ENCODE peak calls at places on chromosomes 6 and 20, in four cellular contexts. Y is left lung, K is lower lobe of right lung, T is breast epithelium. S is an unnamed sample. For H3K27me3 and H3K4me1, the result is how much of the 10 kb centered on the place peaks cover.

GRCh38 chr6:161363286-161363685 is 89.4 kb upstream of the AGPAT4 start:
- DNase-seq in T (no peak), K (no peak), Y (no peak), S (no peak)

GRCh38 chr6:16394651-16395050 is 156.3 kb downstream of the GMPR start:
- DNase-seq in Y (no peak), T (no peak), K (no peak), S (no peak)

GRCh38 chr6:128208078-128208477 is 307.2 kb upstream of the THEMIS start:
- DNase-seq in K (no peak), Y (no peak), T (no peak), S (no peak)

GRCh38 chr6:55713411-55713810 is 134.4 kb upstream of the HMGCLL1 start:
- DNase-seq in T (no peak), Y (no peak), K (no peak), S (no peak)

GRCh38 chr6:135146160-135146920 is 34.8 kb upstream of the MYB start:
- DNase-seq in K (no peak), Y (no peak), T (no peak), S (no peak)

GRCh38 chr6:69706724-69707123 is 90.1 kb downstream of the LMBRD1 start:
- DNase-seq in Y (no peak), K (no peak), T (no peak), S (no peak)

GRCh38 chr6:76885861-76886301 is 577.4 kb downstream of the HTR1B start:
- DNase-seq in Y (no peak), T (no peak), K (no peak), S (no peak)

GRCh38 chr6:150514806-150515362 is 84.8 kb upstream of the PLEKHG1 start:
- DNase-seq in Y (no peak), T (no peak), K (no peak), S (no peak)

GRCh38 chr6:114735118-114735730 is 392.4 kb upstream of the HS3ST5 start:
- DNase-seq in K (no peak), T (no peak), Y (no peak), S (no peak)

GRCh38 chr6:8783191-8783590 is 347.8 kb upstream of the SLC35B3 start:
- DNase-seq in T (no peak), Y (no peak), K (no peak), S (no peak)

GRCh38 chr6:129307845-129308244 is 402.1 kb downstream of the ARHGAP18 start:
- DNase-seq in T (no peak), K (no peak), Y (no peak), S (no peak)

GRCh38 chr6:72140795-72141194 is 254.4 kb downstream of the RIMS1 start:
- DNase-seq in K (no peak), T (no peak), Y (no peak), S (no peak)

GRCh38 chr6:21970560-21970959 is 326.3 kb downstream of the PRL start:
- DNase-seq in T (no peak), K (no peak), Y (no peak), S (no peak)

GRCh38 chr20:32188376-32189122 is 19.0 kb downstream of the PLAGL2 start:
- DNase-seq in T (no peak), K (no peak), Y (no peak), S (no peak)

GRCh38 chr6:161443868-161444267 is 170.0 kb upstream of the AGPAT4 start:
- DNase-seq in K (no peak), T (no peak), Y (no peak), S (peak)

GRCh38 chr6:56314683-56315523 is 67.5 kb upstream of the COL21A1 start:
- DNase-seq in K (no peak), T (no peak), Y (no peak), S (peak)

GRCh38 chr6:55174211-55175013 is at the start of gene HCRTR2:
- DNase-seq in T (no peak), Y (no peak), K (no peak), S (no peak)

GRCh38 chr6:138347840-138348239 is 29.9 kb upstream of the SMIM28 start:
- DNase-seq in T (no peak), Y (no peak), K (no peak), S (no peak)

GRCh38 chr6:700490-700889 is 7.6 kb upstream of the EXOC2 start:
- DNase-seq in Y (no peak), K (no peak), T (no peak), S (no peak)

GRCh38 chr20:56875052-56875663 is 246.1 kb downstream of the TFAP2C start:
- DNase-seq in K (no peak), Y (no peak), T (no peak), S (peak)

GRCh38 chr20:57473246-57474042 is 51.5 kb downstream of the CTCFL start:
- DNase-seq in T (no peak), Y (peak), K (peak), S (no peak)

GRCh38 chr6:42047220-42047590 is 3.1 kb upstream of the TAF8 start:
- DNase-seq in K (no peak), T (no peak), Y (no peak), S (no peak)

GRCh38 chr6:37324131-37325033 is 29.4 kb upstream of the RNF8 start:
- DNase-seq in T (no peak), K (no peak), Y (no peak), S (no peak)

GRCh38 chr6:143575440-143575839 is 63.9 kb upstream of the FUCA2 start:
- DNase-seq in T (peak), K (no peak), Y (no peak), S (peak)

GRCh38 chr20:61569836-61570235 is 317.8 kb downstream of the CDH4 start:
- DNase-seq in K (no peak), T (no peak), Y (no peak), S (no peak)

GRCh38 chr6:14328163-14328562 is 210.6 kb downstream of the CD83 start:
- DNase-seq in Y (no peak), T (no peak), K (no peak), S (no peak)

GRCh38 chr6:170444056-170444505 is 109.0 kb downstream of the PSMB1 start:
- DNase-seq in Y (peak), K (no peak), T (no peak), S (no peak)

GRCh38 chr20:48377940-48378339 is 449.9 kb downstream of the PREX1 start:
- DNase-seq in K (no peak), T (no peak), Y (no peak), S (no peak)

GRCh38 chr20:48375804-48376203 is 452.0 kb downstream of the PREX1 start:
- DNase-seq in Y (no peak), T (no peak), K (no peak), S (no peak)

GRCh38 chr20:48374986-48375715 is 452.6 kb downstream of the PREX1 start:
- DNase-seq in K (no peak), Y (no peak), T (no peak), S (no peak)

GRCh38 chr20:48371211-48371610 is 456.6 kb downstream of the PREX1 start:
- DNase-seq in Y (no peak), K (no peak), T (no peak), S (no peak)

DNA sequence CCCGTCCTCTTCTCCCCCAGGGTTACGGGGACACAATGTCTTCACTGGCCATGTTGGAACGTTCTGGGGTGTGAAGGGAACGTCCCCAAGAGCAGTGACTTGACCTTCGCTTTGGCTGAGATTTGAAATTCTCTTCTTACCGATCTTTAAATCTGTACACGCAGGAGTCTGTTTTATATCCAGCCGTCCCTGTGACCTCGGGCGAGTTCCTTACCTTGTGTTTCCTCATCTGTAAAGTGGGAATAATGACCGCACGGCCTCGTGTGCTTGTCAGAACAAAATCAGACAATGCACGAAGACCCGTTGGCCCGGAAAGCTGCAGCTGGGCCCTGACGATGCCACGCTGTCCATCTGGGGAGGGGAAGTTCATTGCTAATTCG is 454.3 kb downstream of the PREX1 start:
- DNase-seq in Y (no peak), K (no peak), T (no peak), S (no peak)
- H3K27me3 ChIP-seq in Y (under half), K (under half), T (under half), S (under half)

GRCh38 chr20:50673831-50674825 is 17.2 kb downstream of the RIPOR3 start:
- DNase-seq in T (no peak), Y (no peak), K (no peak), S (no peak)

GRCh38 chr20:50670126-50670862 is 21.0 kb downstream of the RIPOR3 start:
- DNase-seq in Y (no peak), T (no peak), K (no peak), S (no peak)

GRCh38 chr20:50672400-50673145 is 18.8 kb downstream of the RIPOR3 start:
- DNase-seq in K (no peak), Y (no peak), T (no peak), S (no peak)

GRCh38 chr20:50673146-50673830 is 18.1 kb downstream of the RIPOR3 start:
- DNase-seq in T (no peak), Y (no peak), K (no peak), S (no peak)

DNA sequence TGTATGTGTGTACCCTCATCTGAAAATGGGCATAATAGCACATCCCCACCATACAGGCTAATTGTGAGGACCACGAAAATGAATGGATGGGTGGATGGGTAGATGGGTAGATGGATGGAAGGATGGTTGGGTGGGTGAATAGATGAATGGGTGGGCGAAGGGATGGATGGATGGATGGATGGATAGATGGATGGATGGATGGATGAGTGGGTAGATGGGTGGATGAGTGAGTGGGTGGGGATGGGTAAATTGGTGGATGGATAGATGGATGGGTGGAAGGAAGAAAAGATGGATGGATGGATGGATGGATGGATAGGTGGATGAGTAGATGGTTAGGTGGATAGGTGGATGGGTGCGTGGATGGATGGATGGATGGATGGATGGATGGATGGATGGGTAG is 19.7 kb downstream of the RIPOR3 start:
- DNase-seq in Y (no peak), T (no peak), K (no peak), S (no peak)
- H3K4me1 ChIP-seq in Y (under half), T (under half), K (under half), S (under half)

GRCh38 chr20:63093966-63094766 is 87.4 kb upstream of the BHLHE23 start:
- DNase-seq in K (peak), Y (peak), T (no peak), S (no peak)
- H3K27me3 ChIP-seq in K (half or more), Y (under half), T (under half), S (under half)

DNA sequence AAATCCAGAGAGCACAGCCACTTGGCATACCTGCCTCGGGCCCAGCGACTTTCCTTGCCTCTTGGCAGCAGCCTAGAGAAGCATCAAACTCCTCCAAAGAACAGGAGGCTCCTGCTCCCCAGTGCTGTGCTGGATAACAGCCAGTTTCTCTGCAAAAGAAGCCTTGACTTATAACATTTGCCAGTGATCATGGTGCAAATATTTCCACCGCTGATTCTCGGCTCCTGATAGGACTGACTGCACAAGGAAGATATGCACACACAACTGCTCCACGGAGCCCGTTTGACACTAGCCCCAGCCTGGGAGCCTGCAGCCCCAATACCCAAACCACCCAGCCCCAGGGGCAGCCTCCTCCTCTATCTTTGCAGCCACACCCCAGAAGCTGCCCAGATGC is 17.5 kb downstream of the ACSS1 start:
- DNase-seq in Y (peak), T (peak), K (peak), S (no peak)
- H3K4me1 ChIP-seq in Y (half or more), T (under half), K (half or more), S (under half)

DNA sequence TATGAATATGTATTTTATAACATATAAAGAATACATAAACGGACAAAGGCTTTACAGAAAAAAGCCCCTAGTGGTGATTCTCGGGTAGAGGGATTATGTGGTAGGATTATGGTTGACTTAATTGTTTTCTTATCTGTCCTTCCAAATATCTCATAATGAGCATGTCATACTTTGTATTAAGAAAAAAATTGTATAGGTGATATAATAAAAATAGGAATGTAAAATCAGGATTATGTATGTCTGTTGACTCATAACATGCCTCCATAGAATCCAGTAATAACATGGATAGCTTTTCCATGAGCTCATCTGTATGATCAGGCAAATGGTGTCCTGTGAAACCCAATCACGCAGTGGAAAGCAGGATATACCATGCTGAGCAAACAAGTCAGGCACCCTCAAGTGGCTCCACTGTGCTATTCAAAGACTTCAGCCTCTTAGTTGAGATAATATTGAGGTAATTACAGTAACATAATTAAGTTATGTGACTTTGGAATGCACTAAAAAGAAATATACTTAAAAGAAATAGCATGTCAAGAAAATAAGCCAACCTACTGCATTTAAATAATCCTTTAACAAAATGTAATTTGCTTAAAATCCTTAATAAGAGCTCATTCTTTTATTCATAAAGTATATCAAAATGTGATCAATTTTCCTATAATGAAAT is 39.6 kb upstream of the PRELID3B start:
- DNase-seq in T (no peak), Y (no peak), K (no peak), S (no peak)
- H3K27me3 ChIP-seq in T (under half), Y (under half), K (under half), S (under half)

GRCh38 chr6:116467096-116467495 is 5.9 kb downstream of the CALHM6 start:
- DNase-seq in K (no peak), T (no peak), Y (no peak), S (no peak)
- H3K4me1 ChIP-seq in K (under half), T (under half), Y (under half), S (under half)

DNA sequence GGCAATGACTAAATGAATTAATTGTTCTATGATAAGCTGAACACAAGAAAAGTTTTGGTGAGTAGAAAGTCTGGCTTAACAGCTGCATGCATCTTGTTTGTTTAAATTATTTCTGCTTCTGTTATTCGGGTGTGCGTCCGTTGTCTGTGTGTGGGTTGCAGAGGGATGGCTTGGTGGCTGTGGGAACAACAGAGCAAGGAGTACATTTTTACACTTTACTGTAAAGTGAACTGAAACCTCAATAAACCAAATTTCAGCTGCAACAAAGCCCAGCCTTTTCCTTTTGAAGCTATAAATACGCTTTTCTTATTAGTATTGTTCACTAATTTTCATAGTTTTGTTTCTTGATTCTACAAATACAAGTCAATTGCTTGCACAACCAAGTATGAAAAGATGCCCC is 3.5 kb upstream of the LAMP5 start:
- DNase-seq in K (no peak), T (no peak), Y (no peak), S (no peak)
- H3K27me3 ChIP-seq in K (half or more), T (under half), Y (half or more), S (half or more)

DNA sequence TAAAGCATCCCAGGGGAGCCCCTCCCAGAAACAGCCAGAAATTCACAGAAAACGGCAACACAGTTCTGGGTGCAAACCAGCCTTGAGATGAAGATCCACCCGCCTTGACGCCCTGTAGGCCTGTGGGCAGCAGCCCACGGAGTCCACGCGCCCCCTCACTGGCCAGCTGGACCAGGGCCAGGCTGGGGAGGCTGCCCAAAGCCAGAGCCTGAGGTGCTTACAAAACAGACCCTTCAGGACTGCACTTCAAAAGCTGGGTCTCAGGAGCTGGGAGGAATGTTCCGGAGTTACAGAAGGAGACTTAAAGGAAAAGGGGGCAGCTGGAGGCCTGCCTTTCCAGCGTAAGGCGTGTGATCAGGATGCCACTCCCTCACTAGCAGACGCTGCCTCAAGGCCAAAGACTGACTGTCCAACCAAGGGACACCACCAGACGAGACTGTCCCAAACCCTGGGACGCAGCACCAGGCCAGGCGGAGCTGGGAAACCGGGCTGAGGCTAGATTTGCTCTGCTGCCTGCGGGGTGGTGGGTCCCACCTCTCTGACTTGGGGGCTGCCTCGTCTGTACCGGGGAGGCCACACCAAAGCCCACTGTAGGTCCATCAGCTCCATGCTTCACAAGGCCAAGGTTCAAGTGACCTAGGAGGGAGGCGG is 48.1 kb downstream of the RRBP1 start:
- DNase-seq in K (no peak), T (no peak), Y (no peak), S (no peak)
- H3K4me1 ChIP-seq in K (under half), T (under half), Y (under half), S (under half)

GRCh38 chr6:27287751-27288135 is 24.3 kb downstream of the POM121L2 start:
- DNase-seq in T (no peak), K (no peak), Y (no peak), S (no peak)
- H3K27me3 ChIP-seq in T (under half), K (half or more), Y (half or more), S (under half)

DNA sequence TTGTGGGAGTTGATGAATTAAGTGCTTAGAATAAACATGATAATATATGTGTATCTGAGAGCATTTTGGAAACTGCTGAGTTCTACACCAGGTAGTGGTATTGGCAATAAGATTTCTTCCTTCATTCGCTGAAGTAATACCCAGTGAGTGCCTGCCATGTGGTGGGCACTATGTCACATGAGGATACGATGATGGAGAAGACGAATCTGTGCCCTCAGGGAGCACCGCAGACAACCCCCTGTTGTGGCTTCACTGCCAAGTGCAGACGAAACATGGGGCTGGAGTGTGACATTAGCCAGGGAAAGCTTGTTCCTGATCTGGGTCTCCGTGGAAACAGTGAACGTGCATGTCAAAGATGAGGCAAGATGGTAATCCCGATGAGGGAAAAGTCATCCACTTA is 7.9 kb downstream of the ZNF76 start:
- DNase-seq in Y (no peak), T (no peak), K (no peak), S (no peak)
- H3K4me1 ChIP-seq in Y (under half), T (under half), K (under half), S (under half)

S was measured in iPS DF 6.9.